ENCODE peak calls at places on chromosomes 5 and 9, in seven cellular contexts. I is spleen; X is CD8-positive, alpha-beta T cell; V is A549; Z is cardiac muscle cell; L is prostate gland; Y is pancreas. B is an unnamed sample. For H3K9me3, the result is how much of the 10 kb centered on the place peaks cover.

GRCh38 chr9:82367016-82367415 is 378.4 kb downstream of the SPATA31D1 start:
- DNase-seq in I (no peak), Y (no peak), Z (no peak), V (no peak), X (no peak), L (no peak), B (no peak)

GRCh38 chr9:105126233-105126632 is 118.2 kb upstream of the SLC44A1 start:
- DNase-seq in I (no peak), Z (no peak), Y (no peak), V (no peak), X (no peak), L (no peak), B (no peak)

GRCh38 chr9:121393318-121393717 is 23.3 kb upstream of the STOM start:
- DNase-seq in I (no peak), Y (no peak), Z (no peak), X (no peak), L (no peak), V (no peak), B (no peak)

GRCh38 chr9:35731415-35732184 is 395 bp downstream of the TLN1 start:
- DNase-seq in I (no peak), V (peak), Z (no peak), L (no peak), Y (no peak), X (no peak), B (no peak)

GRCh38 chr5:151694035-151694485 is 7.3 kb upstream of the SPARC start:
- DNase-seq in L (no peak), Z (no peak), X (no peak), Y (no peak), V (peak), I (no peak), B (no peak)

GRCh38 chr5:174984863-174985262 is 260.5 kb downstream of the MSX2 start:
- DNase-seq in Z (no peak), X (no peak), Y (no peak), I (no peak), L (no peak), V (no peak), B (no peak)

GRCh38 chr5:171627936-171628335 is 157.7 kb upstream of the SMIM23 start:
- DNase-seq in Z (no peak), X (no peak), V (no peak), I (no peak), Y (no peak), L (no peak), B (no peak)

GRCh38 chr5:947626-948471 is 55.2 kb downstream of the TRIP13 start:
- DNase-seq in X (no peak), Z (no peak), L (no peak), V (no peak), I (no peak), Y (no peak), B (no peak)

GRCh38 chr9:131715906-131716305 is 24.0 kb downstream of the RAPGEF1 start:
- DNase-seq in Z (no peak), X (no peak), V (no peak), Y (no peak), L (no peak), I (no peak), B (no peak)

GRCh38 chr5:107402881-107403280 is 267.9 kb downstream of the EFNA5 start:
- DNase-seq in Z (no peak), L (no peak), Y (no peak), I (no peak), V (no peak), X (no peak), B (no peak)

GRCh38 chr9:19618816-19619215 is 170.0 kb downstream of the SLC24A2 start:
- DNase-seq in L (no peak), Y (no peak), V (no peak), Z (no peak), X (no peak), I (no peak), B (no peak)

GRCh38 chr9:90014421-90014820 is 409.6 kb downstream of the GADD45G start:
- DNase-seq in L (peak), X (no peak), I (no peak), Z (no peak), V (no peak), Y (no peak), B (no peak)

GRCh38 chr9:127715443-127716337 is at the start of the genes PTRH1 and TTC16:
- DNase-seq in X (peak), L (peak), I (peak), Z (peak), Y (peak), V (peak), B (peak)
- H3K27ac ChIP-seq in X (peak), L (peak), I (peak), Z (peak), Y (peak), V (peak), B (peak)

GRCh38 chr5:116497648-116498047 is 77.0 kb downstream of the SEMA6A start:
- DNase-seq in X (no peak), I (no peak), Y (no peak), Z (no peak), L (no peak), V (no peak), B (no peak)
- TF ChIP-seq CTCF in X (no peak), I (no peak), Y (no peak), Z (peak), L (no peak), V (no peak), B (no peak)

GRCh38 chr9:4242239-4242638 is 57.6 kb downstream of the GLIS3 start:
- DNase-seq in V (no peak), Y (no peak), L (no peak), Z (no peak), I (no peak), X (no peak), B (no peak)

GRCh38 chr9:4241552-4241951 is 58.3 kb downstream of the GLIS3 start:
- DNase-seq in X (no peak), L (no peak), Y (no peak), V (no peak), I (no peak), Z (no peak), B (no peak)

GRCh38 chr9:4237748-4238511 is 61.9 kb downstream of the GLIS3 start:
- DNase-seq in Y (no peak), V (no peak), X (no peak), I (no peak), L (no peak), Z (no peak), B (no peak)

GRCh38 chr9:4235951-4236804 is 63.7 kb downstream of the GLIS3 start:
- DNase-seq in Y (no peak), V (peak), I (no peak), X (no peak), L (peak), Z (no peak), B (no peak)

GRCh38 chr9:4238522-4238921 is 61.3 kb downstream of the GLIS3 start:
- DNase-seq in I (no peak), Z (no peak), L (no peak), X (no peak), Y (no peak), V (no peak), B (no peak)
- H3K9me3 ChIP-seq in I (under half), Z (under half), L (under half), X (under half), Y (under half), V (under half), B (under half)

GRCh38 chr9:123220127-123220526 is 48.3 kb downstream of the STRBP start:
- DNase-seq in L (no peak), Z (no peak), I (no peak), V (no peak), Y (no peak), X (no peak), B (no peak)

GRCh38 chr9:123225374-123225813 is 43.0 kb downstream of the STRBP start:
- DNase-seq in I (no peak), X (peak), Y (no peak), Z (peak), V (peak), L (peak), B (peak)

DNA sequence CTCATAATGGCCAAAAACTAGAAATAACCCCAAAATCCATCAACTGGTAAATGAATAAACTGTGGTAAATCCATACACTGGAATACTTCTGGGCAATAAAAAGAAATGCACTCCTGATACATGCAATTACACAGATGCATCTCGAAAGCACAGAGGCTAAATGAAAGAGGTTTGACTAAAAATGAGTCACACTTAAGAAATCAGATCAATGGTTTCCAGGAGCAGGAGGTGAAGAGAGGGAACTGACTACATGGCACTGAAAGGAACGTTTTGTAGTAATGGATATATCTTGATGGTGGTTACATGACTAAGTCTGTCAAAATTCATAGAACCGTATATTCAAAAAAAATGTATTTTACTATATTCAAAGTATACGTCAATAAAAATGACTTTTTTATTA is 42.4 kb downstream of the STRBP start:
- DNase-seq in Z (no peak), I (no peak), L (no peak), V (no peak), Y (no peak), X (no peak), B (no peak)
- H3K27ac ChIP-seq in Z (no peak), I (no peak), L (no peak), V (no peak), Y (no peak), X (no peak), B (no peak)

DNA sequence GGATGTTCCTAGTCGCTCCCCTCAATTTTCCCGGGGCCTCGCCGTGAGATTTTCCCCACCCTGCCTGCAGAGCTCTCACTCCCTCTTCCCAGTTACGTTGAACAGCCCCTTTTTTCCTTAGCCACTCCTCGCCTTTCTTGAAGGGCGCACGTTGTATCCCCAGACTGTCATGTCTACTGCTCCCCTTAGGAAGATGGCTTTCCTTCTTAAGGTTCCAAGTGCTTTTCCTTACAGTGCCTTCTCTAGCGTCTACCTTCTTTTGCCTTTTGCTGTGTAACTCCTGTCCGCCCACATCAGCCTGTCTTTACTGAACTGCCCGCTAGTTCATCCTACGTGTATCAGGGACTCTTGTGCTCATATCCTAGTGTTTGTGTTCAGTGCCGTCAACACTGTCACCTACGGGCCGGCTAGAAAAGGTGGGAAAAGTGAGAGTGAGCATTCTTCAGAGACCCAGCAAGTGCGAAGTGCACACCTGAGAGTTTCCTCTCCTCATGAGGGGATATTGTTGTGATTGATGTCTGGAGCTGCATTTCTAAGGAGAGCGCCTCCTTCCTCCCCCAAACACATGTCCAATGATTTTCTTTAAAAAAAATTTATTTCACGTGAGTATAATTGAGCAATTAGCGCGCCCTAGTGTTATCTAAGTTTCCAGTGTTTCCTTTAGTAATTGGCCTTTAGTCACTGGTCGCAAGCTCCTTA is 764 bp downstream of the CAMLG start:
- DNase-seq in Z (peak), X (peak), I (peak), V (peak), L (peak), Y (peak), B (peak)
- TF ChIP-seq CTCF in Z (peak), X (no peak), I (no peak), V (peak), L (no peak), Y (no peak), B (peak)

GRCh38 chr5:27465140-27465539 is 426.8 kb upstream of the CDH9 start:
- DNase-seq in Z (no peak), X (no peak), I (no peak), Y (no peak), V (no peak), L (no peak), B (no peak)

GRCh38 chr5:27472000-27472763 is 433.8 kb upstream of the CDH9 start:
- DNase-seq in I (no peak), Y (peak), V (peak), Z (peak), X (no peak), L (no peak), B (no peak)

GRCh38 chr5:27463446-27464149 is 425.2 kb upstream of the CDH9 start:
- DNase-seq in L (no peak), X (no peak), V (no peak), Y (no peak), Z (no peak), I (no peak), B (no peak)

GRCh38 chr5:27462936-27463335 is 424.6 kb upstream of the CDH9 start:
- DNase-seq in X (no peak), V (no peak), Y (no peak), I (no peak), Z (no peak), L (no peak), B (no peak)

DNA sequence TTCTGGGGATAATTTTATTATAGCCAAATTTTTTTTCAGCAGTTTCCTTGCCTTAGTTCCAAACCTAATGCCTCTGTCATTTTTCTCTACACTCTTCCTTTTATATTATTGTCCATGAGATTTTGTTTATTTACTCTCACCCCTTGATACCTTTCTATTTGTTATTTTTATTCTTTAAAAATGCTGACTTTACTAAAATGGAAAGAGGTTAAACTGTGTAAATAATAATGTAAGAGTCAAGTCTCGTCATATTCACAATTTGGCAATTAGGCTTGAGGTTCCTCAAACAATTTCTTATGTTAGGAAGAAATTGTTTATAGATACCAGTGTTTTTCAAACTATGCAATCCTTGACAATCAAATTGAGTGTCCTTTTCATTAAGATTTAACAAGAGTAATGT is 428.6 kb upstream of the CDH9 start:
- DNase-seq in X (no peak), Z (no peak), Y (no peak), I (no peak), V (no peak), L (no peak), B (no peak)
- H3K9me3 ChIP-seq in X (under half), Z (under half), Y (under half), I (under half), V (under half), L (under half), B (under half)

GRCh38 chr5:56148453-56148971 is 84.6 kb downstream of the ANKRD55 start:
- DNase-seq in Z (no peak), Y (no peak), X (no peak), V (no peak), L (no peak), I (no peak), B (peak)
- H3K27ac ChIP-seq in Z (no peak), Y (peak), X (no peak), V (no peak), L (no peak), I (no peak), B (peak)